ENCODE peak calls at places on chromosomes 13 and 19, in five cellular contexts. B, D, I, T and V are unnamed samples. For H3K4me1, the result is how much of the 10 kb centered on the place peaks cover.

GRCh38 chr19:56217039-56217949 is 15.2 kb downstream of the ZSCAN5C start:
- DNase-seq in B (no peak), D (peak), I (no peak), T (no peak), V (peak)

GRCh38 chr19:35479278-35479677 is 11.0 kb downstream of the KRTDAP start:
- DNase-seq in B (no peak), D (no peak), I (no peak), T (no peak), V (no peak)

GRCh38 chr19:11098327-11098726 is 9.1 kb downstream of the LDLR start:
- DNase-seq in B (no peak), D (no peak), I (no peak), T (no peak), V (no peak)

GRCh38 chr13:50993371-50993770 is 83.8 kb downstream of the RNASEH2B start:
- DNase-seq in B (no peak), D (no peak), I (no peak), T (no peak), V (no peak)

GRCh38 chr13:75308222-75308621 is 173.7 kb downstream of the TBC1D4 start:
- DNase-seq in B (no peak), D (no peak), I (no peak), T (no peak), V (no peak)

GRCh38 chr13:109654341-109655205 is 131.8 kb downstream of the IRS2 start:
- DNase-seq in B (no peak), D (no peak), I (no peak), T (no peak), V (no peak)

GRCh38 chr13:113437408-113438010 is 15.8 kb downstream of the ADPRHL1 start:
- DNase-seq in B (no peak), D (no peak), I (no peak), T (no peak), V (no peak)

GRCh38 chr19:52896431-52897148 is 845 bp downstream of the ZNF320 start:
- DNase-seq in B (no peak), D (peak), I (peak), T (peak), V (peak)

GRCh38 chr13:38180670-38181069 is 169.0 kb upstream of the UFM1 start:
- DNase-seq in B (no peak), D (no peak), I (no peak), T (no peak), V (no peak)

GRCh38 chr13:100789481-100789880 is 114.9 kb upstream of the TMTC4 start:
- DNase-seq in B (no peak), D (peak), I (no peak), T (no peak), V (no peak)

GRCh38 chr19:7917292-7918061 is 2.7 kb upstream of the SNAPC2 start:
- DNase-seq in B (peak), D (no peak), I (peak), T (no peak), V (no peak)

GRCh38 chr19:5914358-5914774 is 312 bp downstream of the CAPS start:
- DNase-seq in B (no peak), D (no peak), I (no peak), T (no peak), V (no peak)

GRCh38 chr13:85204668-85205344 is 594.4 kb downstream of the SLITRK6 start:
- DNase-seq in B (no peak), D (no peak), I (no peak), T (no peak), V (no peak)

GRCh38 chr19:47729468-47729798 is 15.9 kb upstream of the NOP53 start:
- DNase-seq in B (peak), D (peak), I (no peak), T (no peak), V (no peak)

GRCh38 chr13:36417328-36417727 is 15.0 kb upstream of the CCNA1 start:
- DNase-seq in B (no peak), D (no peak), I (no peak), T (no peak), V (no peak)

GRCh38 chr13:113664751-113665581 is 2.1 kb upstream of the GRK1 start:
- DNase-seq in B (no peak), D (no peak), I (no peak), T (no peak), V (no peak)

GRCh38 chr13:33026489-33027152 is 10.4 kb downstream of the KL start:
- DNase-seq in B (no peak), D (no peak), I (no peak), T (no peak), V (no peak)

GRCh38 chr19:31356587-31357314 is 7.5 kb upstream of the TSHZ3 start:
- DNase-seq in B (no peak), D (no peak), I (no peak), T (no peak), V (no peak)

GRCh38 chr19:38877781-38878574 is at the start of gene RINL:
- DNase-seq in B (no peak), D (no peak), I (peak), T (no peak), V (peak)

GRCh38 chr19:10069046-10069445 is 17.1 kb upstream of the SHFL start:
- DNase-seq in B (no peak), D (peak), I (no peak), T (no peak), V (no peak)

GRCh38 chr19:48698046-48698445 is 2.3 kb downstream of the FUT2 start:
- DNase-seq in B (no peak), D (peak), I (no peak), T (no peak), V (no peak)

GRCh38 chr13:44364019-44364418 is 9.6 kb upstream of the SERP2 start:
- DNase-seq in B (no peak), D (no peak), I (no peak), T (no peak), V (no peak)
- H3K27ac ChIP-seq in B (no peak), D (peak), I (no peak), T (peak), V (no peak)

DNA sequence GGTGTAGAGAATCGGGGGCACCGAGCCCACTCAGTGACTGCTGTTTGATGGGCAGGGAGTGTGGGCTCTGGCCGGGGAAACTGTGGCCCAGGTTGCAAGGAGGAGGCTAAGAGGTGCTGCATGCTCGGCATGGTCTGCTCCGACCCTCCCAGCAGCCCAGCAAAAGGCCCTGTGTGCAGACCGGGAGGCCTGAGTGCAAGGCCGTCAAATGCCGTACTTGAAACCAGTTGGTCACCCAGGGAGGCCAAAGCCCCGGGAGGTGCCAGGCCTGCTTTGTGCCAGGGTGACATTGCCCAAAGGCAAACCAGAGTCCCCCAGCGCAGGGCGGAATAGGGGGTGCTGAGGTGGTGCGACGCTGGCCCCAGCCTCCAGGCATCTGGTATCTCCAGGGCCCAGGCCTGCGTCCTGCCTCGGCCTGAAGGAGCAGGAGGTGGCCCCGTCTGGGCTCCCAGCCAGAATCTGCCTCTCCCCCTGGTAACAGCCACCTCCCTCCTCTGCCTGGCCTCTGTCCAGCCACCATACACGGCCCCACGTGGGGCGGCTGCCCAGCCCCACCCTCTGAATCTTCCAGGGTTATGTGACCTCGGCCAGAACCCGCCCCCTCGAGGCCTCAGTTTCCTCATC is 4.0 kb downstream of the PIK3R2 start:
- DNase-seq in B (peak), D (peak), I (no peak), T (no peak), V (no peak)
- H3K4me1 ChIP-seq in B (under half), D (half or more), I (under half), T (under half), V (under half)

GRCh38 chr19:45152504-45153338 is 8.1 kb downstream of the NKPD1 start:
- DNase-seq in B (no peak), D (no peak), I (no peak), T (no peak), V (no peak)
- H3K4me2 ChIP-seq in B (no peak), D (peak), I (no peak), T (peak), V (no peak)

GRCh38 chr19:16324384-16325160 is at the start of gene KLF2:
- DNase-seq in B (peak), D (peak), I (peak), T (peak), V (peak)
- H3K27ac ChIP-seq in B (peak), D (peak), I (no peak), T (no peak), V (no peak)